ENCODE peak calls at places on chromosomes 7 and 10, in four cellular contexts. J is PC-3, F is HepG2, W is mammary epithelial cell. V is an unnamed sample. For H3K79me2, the result is how much of the 10 kb centered on the place peaks cover.

GRCh38 chr7:101271021-101271420 is 26.1 kb upstream of the FIS1 start:
- DNase-seq in J (no peak), F (no peak), W (no peak), V (no peak)

GRCh38 chr7:90720970-90721768 is 125.0 kb downstream of the CDK14 start:
- DNase-seq in J (no peak), F (peak), W (peak), V (no peak)

GRCh38 chr10:132336064-132336746 is 4.2 kb downstream of the LRRC27 start:
- DNase-seq in J (no peak), F (peak), W (no peak), V (no peak)

GRCh38 chr7:124784879-124785818 is 19.6 kb upstream of the GPR37 start:
- DNase-seq in J (peak), F (peak), W (peak), V (no peak)

GRCh38 chr7:50069613-50070012 is 23.4 kb downstream of the ZPBP start:
- DNase-seq in J (peak), F (peak), W (peak), V (no peak)

GRCh38 chr7:121572615-121573014 is 176.5 kb upstream of the FAM3C start:
- DNase-seq in J (no peak), F (no peak), W (no peak), V (no peak)

GRCh38 chr7:128431221-128431620 is 21.4 kb upstream of the IMPDH1 start:
- DNase-seq in J (peak), F (no peak), W (no peak), V (peak)

GRCh38 chr7:128172151-128172550 is 68.9 kb upstream of the LEP start:
- DNase-seq in J (no peak), F (no peak), W (no peak), V (no peak)

GRCh38 chr10:43816351-43817321 is 168.0 kb upstream of the ZNF32 start:
- DNase-seq in J (peak), F (no peak), W (no peak), V (no peak)

GRCh38 chr10:45239642-45240041 is 75.8 kb downstream of the OR13A1 start:
- DNase-seq in J (no peak), F (no peak), W (no peak), V (no peak)

GRCh38 chr10:62127975-62128374 is 140.7 kb downstream of the RTKN2 start:
- DNase-seq in J (no peak), F (no peak), W (no peak), V (no peak)

GRCh38 chr7:128167791-128168666 is 73.0 kb upstream of the LEP start:
- DNase-seq in J (no peak), F (no peak), W (no peak), V (no peak)

GRCh38 chr10:90087197-90088007 is 386.0 kb downstream of the KIF20B start:
- DNase-seq in J (peak), F (no peak), W (peak), V (no peak)

GRCh38 chr10:35228058-35228457 is 101.4 kb downstream of the CREM start:
- DNase-seq in J (peak), F (no peak), W (no peak), V (no peak)

GRCh38 chr10:114491933-114492332 is 87.6 kb upstream of the AFAP1L2 start:
- DNase-seq in J (no peak), F (no peak), W (no peak), V (no peak)
- H3K4me2 ChIP-seq in J (no peak), F (no peak), W (peak), V (no peak)

GRCh38 chr10:94430705-94431104 is 28.4 kb downstream of the TBC1D12 start:
- DNase-seq in J (no peak), F (no peak), W (no peak), V (no peak)

GRCh38 chr10:94423627-94424026 is 21.3 kb downstream of the TBC1D12 start:
- DNase-seq in J (no peak), F (no peak), W (no peak), V (no peak)

GRCh38 chr10:94425942-94426341 is 23.6 kb downstream of the TBC1D12 start:
- DNase-seq in J (no peak), F (no peak), W (no peak), V (no peak)

GRCh38 chr10:94424714-94425337 is 22.5 kb downstream of the TBC1D12 start:
- DNase-seq in J (no peak), F (no peak), W (no peak), V (no peak)

DNA sequence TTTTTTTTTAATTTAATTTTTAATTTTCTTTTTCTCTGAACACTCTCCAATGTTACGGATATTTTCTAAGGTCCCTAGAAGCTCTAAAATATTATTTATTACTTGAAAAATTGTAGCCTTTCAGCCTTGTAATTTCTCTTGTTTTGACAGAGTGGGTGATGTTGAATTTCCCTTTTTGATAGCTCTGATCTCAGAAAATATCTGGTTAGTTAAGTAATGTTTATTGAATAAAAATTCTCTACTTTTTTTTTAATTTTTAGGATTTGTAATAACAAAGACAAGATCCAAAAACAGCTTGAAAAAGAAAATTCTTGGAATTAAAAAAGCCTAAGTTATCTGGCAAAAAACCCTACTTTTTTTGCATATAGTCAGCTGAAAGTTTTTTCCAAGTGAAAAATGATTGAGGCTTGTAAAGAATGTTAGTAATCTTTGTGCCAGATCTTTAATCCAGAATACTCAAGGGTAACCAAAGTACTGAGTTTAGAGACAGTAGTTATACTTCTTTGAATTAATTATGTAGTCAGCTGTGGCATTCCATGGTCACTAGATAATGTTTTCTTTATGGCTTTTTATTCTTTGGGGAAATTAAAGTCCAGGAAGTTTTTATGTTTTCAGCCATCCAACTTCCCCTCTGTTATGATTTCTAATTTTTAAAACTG is 26.8 kb downstream of the TBC1D12 start:
- DNase-seq in J (no peak), F (no peak), W (no peak), V (no peak)
- H3K79me2 ChIP-seq in J (under half), F (under half), W (half or more), V (under half)

GRCh38 chr7:18230271-18230670 is 202.6 kb upstream of the PRPS1L1 start:
- DNase-seq in J (no peak), F (no peak), W (no peak), V (no peak)
- H3K4me2 ChIP-seq in J (no peak), F (no peak), W (no peak), V (no peak)

GRCh38 chr7:98280296-98280695 is 1.2 kb upstream of the BRI3 start:
- DNase-seq in J (no peak), F (no peak), W (no peak), V (no peak)

GRCh38 chr7:98282727-98283126 is 1.2 kb downstream of the BRI3 start:
- DNase-seq in J (peak), F (no peak), W (no peak), V (no peak)

GRCh38 chr7:98283127-98283886 is 1.8 kb downstream of the BRI3 start:
- DNase-seq in J (peak), F (no peak), W (no peak), V (peak)

GRCh38 chr7:98280791-98281756 is at the start of gene BRI3:
- DNase-seq in J (peak), F (peak), W (peak), V (peak)

GRCh38 chr7:98281757-98282652 is 519 bp downstream of the BRI3 start:
- DNase-seq in J (no peak), F (no peak), W (no peak), V (no peak)
- H3K79me2 ChIP-seq in J (half or more), F (under half), W (half or more), V (half or more)

GRCh38 chr7:77571791-77572190 is 34.7 kb downstream of the PTPN12 start:
- DNase-seq in J (no peak), F (no peak), W (no peak), V (no peak)

GRCh38 chr7:77580762-77581350 is 43.8 kb downstream of the PTPN12 start:
- DNase-seq in J (no peak), F (no peak), W (no peak), V (no peak)

GRCh38 chr7:77575187-77575586 is 38.1 kb downstream of the PTPN12 start:
- DNase-seq in J (no peak), F (peak), W (no peak), V (no peak)

DNA sequence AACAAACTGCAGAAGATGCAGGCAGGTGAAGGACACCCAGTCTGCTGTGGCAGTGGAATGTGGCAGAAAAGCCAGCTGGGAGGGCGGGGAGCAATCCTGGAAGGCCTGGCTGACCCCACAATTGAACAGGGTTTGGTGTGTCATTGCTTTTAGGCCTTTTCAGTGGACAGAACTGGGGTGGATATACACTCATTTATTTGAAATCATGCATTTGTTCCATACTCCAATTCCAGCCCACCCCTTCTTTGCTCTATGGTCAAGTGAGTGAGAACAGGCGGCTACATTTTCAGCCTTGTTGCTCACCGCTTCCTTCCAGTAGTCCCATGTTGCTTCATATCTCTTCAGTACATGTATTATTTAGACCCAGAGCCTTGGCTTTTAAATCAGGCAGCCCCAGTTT is 39.8 kb downstream of the PTPN12 start:
- DNase-seq in J (no peak), F (no peak), W (no peak), V (no peak)
- H3K4me2 ChIP-seq in J (no peak), F (no peak), W (no peak), V (no peak)